ENCODE peak calls at places on chromosomes 12 and 14, in four cellular contexts. Q, N, M and U are unnamed samples.
A peak's percentile ranks its signal among the peaks of the same experiment; 100 is the strongest.

GRCh38 chr14:54493293-54493692 is 4.5 kb upstream of the GMFB start:
- DNase-seq in Q (no peak), N (no peak), M (no peak), U (no peak)

GRCh38 chr12:69991683-69992297 is 166.8 kb downstream of the MYRFL start:
- DNase-seq in Q (no peak), N (no peak), M (no peak), U (no peak)

GRCh38 chr12:13205809-13206559 is 9.5 kb downstream of the EMP1 start:
- DNase-seq in Q (peak; percentile 97), N (no peak), M (no peak), U (no peak)

GRCh38 chr12:108886873-108887629 is 7.2 kb downstream of the DAO start:
- DNase-seq in Q (no peak), N (no peak), M (no peak), U (no peak)

GRCh38 chr12:6824962-6825381 is 3.2 kb upstream of the P3H3 start:
- DNase-seq in Q (peak; percentile 40), N (no peak), M (no peak), U (no peak)

GRCh38 chr12:28489256-28489655 is 299.0 kb downstream of the CCDC91 start:
- DNase-seq in Q (peak; percentile 56), N (no peak), M (no peak), U (no peak)

GRCh38 chr12:54641554-54641953 is 6.6 kb downstream of the DCD start:
- DNase-seq in Q (no peak), N (no peak), M (no peak), U (no peak)

GRCh38 chr12:93006655-93007208 is 77.6 kb upstream of the EEA1 start:
- DNase-seq in Q (no peak), N (no peak), M (no peak), U (no peak)

GRCh38 chr12:11758838-11759509 is 109.5 kb downstream of the ETV6 start:
- DNase-seq in Q (peak; percentile 53), N (no peak), M (peak; percentile 27), U (peak; percentile 45)

GRCh38 chr12:22271036-22271435 is 63.5 kb downstream of the ST8SIA1 start:
- DNase-seq in Q (peak; percentile 96), N (no peak), M (no peak), U (no peak)

GRCh38 chr12:95723693-95724384 is 66.7 kb downstream of the NTN4 start:
- DNase-seq in Q (peak; percentile 13), N (no peak), M (no peak), U (no peak)

GRCh38 chr12:111636209-111636928 is 37.3 kb upstream of the ATXN2 start:
- DNase-seq in Q (peak; percentile 87), N (peak; percentile 47), M (no peak), U (no peak)

GRCh38 chr12:102478416-102479098 is 1.8 kb downstream of the IGF1 start:
- DNase-seq in Q (no peak), N (no peak), M (peak; percentile 87), U (peak; percentile 30)

GRCh38 chr12:111653596-111653995 is 32.2 kb downstream of the BRAP start:
- DNase-seq in Q (no peak), N (no peak), M (no peak), U (no peak)

GRCh38 chr12:64699504-64700115 is 59.6 kb downstream of the GNS start:
- DNase-seq in Q (no peak), N (peak; percentile 22), M (no peak), U (no peak)

GRCh38 chr14:20723458-20723857 is 22.2 kb upstream of the EDDM3A start:
- DNase-seq in Q (no peak), N (peak; percentile 15), M (no peak), U (no peak)

GRCh38 chr12:71158361-71158882 is 623 bp upstream of the TSPAN8 start:
- DNase-seq in Q (peak; percentile 78), N (no peak), M (no peak), U (no peak)

GRCh38 chr12:15648564-15648963 is 140.6 kb downstream of the EPS8 start:
- DNase-seq in Q (no peak), N (no peak), M (no peak), U (no peak)

GRCh38 chr14:76771432-76771980 is 10.2 kb downstream of the VASH1 start:
- DNase-seq in Q (no peak), N (no peak), M (no peak), U (no peak)

GRCh38 chr14:58479975-58480374 is 52.5 kb downstream of the KIAA0586 start:
- DNase-seq in Q (no peak), N (no peak), M (no peak), U (no peak)

GRCh38 chr12:95439578-95440230 is 34.2 kb upstream of the METAP2 start:
- DNase-seq in Q (no peak), N (no peak), M (no peak), U (no peak)

GRCh38 chr12:115810580-115810979 is 466.9 kb downstream of the MED13L start:
- DNase-seq in Q (no peak), N (no peak), M (no peak), U (no peak)

GRCh38 chr14:77459072-77459723 is 1.3 kb downstream of the AHSA1 start:
- DNase-seq in Q (peak; percentile 85), N (no peak), M (peak; percentile 29), U (peak; percentile 49)

GRCh38 chr14:81401420-81402122 is 1.4 kb upstream of the STON2 start:
- DNase-seq in Q (peak; percentile 94), N (no peak), M (peak; percentile 76), U (no peak)

GRCh38 chr12:19712041-19712440 is 272.7 kb downstream of the AEBP2 start:
- DNase-seq in Q (peak; percentile 89), N (no peak), M (no peak), U (no peak)

GRCh38 chr12:105322070-105322469 is 8.4 kb upstream of the C12orf75 start:
- DNase-seq in Q (peak; percentile 79), N (no peak), M (no peak), U (no peak)

GRCh38 chr12:94621662-94622359 is 28.5 kb downstream of the TMCC3 start:
- DNase-seq in Q (peak; percentile 32), N (no peak), M (peak; percentile 83), U (peak; percentile 74)

GRCh38 chr14:20714593-20715250 is 26.2 kb downstream of the ANG start:
- DNase-seq in Q (peak; percentile 75), N (peak; percentile 57), M (no peak), U (no peak)

GRCh38 chr14:24071144-24071697 is at the start of gene CPNE6:
- DNase-seq in Q (no peak), N (no peak), M (no peak), U (no peak)

GRCh38 chr14:54935958-54936357 is 33.3 kb upstream of the GCH1 start:
- DNase-seq in Q (peak; percentile 6), N (no peak), M (no peak), U (no peak)

GRCh38 chr12:27003421-27004311 is 10.5 kb downstream of the TM7SF3 start:
- DNase-seq in Q (no peak), N (no peak), M (no peak), U (no peak)

GRCh38 chr14:72049462-72049861 is 117.2 kb downstream of the RGS6 start:
- DNase-seq in Q (no peak), N (no peak), M (no peak), U (peak; percentile 18)

GRCh38 chr12:32107376-32108267 is 975 bp downstream of the BICD1 start:
- DNase-seq in Q (peak; percentile 65), N (no peak), M (no peak), U (peak; percentile 52)

GRCh38 chr14:38762845-38763244 is 340.2 kb downstream of the SEC23A start:
- DNase-seq in Q (no peak), N (no peak), M (no peak), U (no peak)

GRCh38 chr14:64796369-64796768 is 83.3 kb downstream of the SPTB start:
- DNase-seq in Q (no peak), N (no peak), M (no peak), U (no peak)

GRCh38 chr14:64799555-64799954 is 80.2 kb downstream of the SPTB start:
- DNase-seq in Q (no peak), N (no peak), M (no peak), U (no peak)

GRCh38 chr14:64801046-64801445 is 78.7 kb downstream of the SPTB start:
- DNase-seq in Q (no peak), N (no peak), M (no peak), U (no peak)

GRCh38 chr14:64801800-64802199 is 77.9 kb downstream of the SPTB start:
- DNase-seq in Q (peak; percentile 18), N (no peak), M (no peak), U (peak; percentile 39)

GRCh38 chr14:64800000-64800399 is 79.7 kb downstream of the SPTB start:
- DNase-seq in Q (peak; percentile 53), N (peak; percentile 34), M (peak; percentile 8), U (no peak)
- TF ChIP-seq CTCF in Q (peak; percentile 51), N (peak; percentile 29), M (peak; percentile 47), U (peak; percentile 24)

GRCh38 chr12:2360630-2361170 is 307.9 kb downstream of the CACNA1C start:
- DNase-seq in Q (no peak), N (no peak), M (no peak), U (no peak)
- TF ChIP-seq CTCF in Q (peak; percentile 39), N (peak; percentile 6), M (peak; percentile 24), U (no peak)

GRCh38 chr12:100877776-100878175 is 83.2 kb downstream of the ANO4 start:
- DNase-seq in Q (no peak), N (no peak), M (no peak), U (no peak)
- TF ChIP-seq CTCF in Q (peak; percentile 52), N (no peak), M (peak; percentile 33), U (no peak)

DNA sequence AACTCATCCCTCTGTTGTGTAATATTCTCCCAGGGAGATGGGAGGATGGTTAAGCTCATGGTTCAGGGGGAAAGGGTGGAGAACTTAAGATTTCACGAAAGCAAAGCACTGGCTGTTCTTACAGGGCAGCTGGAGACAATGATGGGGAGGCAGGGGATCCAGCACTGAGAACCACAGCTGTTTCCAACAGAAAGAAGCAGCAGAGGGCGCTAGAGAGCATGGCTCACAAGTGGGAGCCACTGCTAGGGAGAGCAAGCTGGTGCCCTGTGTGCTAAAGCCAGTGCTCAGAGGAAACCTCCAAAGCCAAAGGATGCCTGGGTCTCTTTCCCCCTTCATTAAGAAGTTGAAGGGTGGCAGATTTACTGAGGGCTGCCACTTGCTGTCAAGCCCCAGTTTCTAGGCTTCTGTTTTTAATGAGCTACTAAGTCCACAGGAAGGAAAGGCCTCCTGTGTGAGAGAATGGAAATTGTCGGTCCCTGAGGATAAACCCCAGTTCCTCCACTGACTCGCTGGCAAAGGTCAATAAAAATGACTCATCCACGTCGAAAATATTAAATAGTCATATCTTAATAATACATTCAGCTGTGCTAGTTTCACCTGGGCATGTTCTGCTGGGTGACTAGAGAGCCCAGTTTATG is 199.7 kb downstream of the ANO2 start:
- DNase-seq in Q (peak; percentile 25), N (peak; percentile 56), M (peak; percentile 65), U (peak; percentile 60)
- TF ChIP-seq CTCF in Q (peak; percentile 59), N (peak; percentile 73), M (peak; percentile 74), U (peak; percentile 82)